ENCODE peak calls at places on chromosomes 1 and 21, in eight cellular contexts. One of them, this sample, is unnamed.

GRCh38 chr1:22808846-22809501 is 98.3 kb downstream of the EPHB2 start:
- DNase-seq in body of pancreas: no peak
- DNase-seq in colonic mucosa: peak; percentile 42
- DNase-seq in heart right ventricle: peak; percentile 22
- DNase-seq in suprapubic skin: no peak
- DNase-seq in pancreas: no peak
- DNase-seq in MM.1S: no peak
- DNase-seq in neural progenitor cell: no peak
- DNase-seq in this sample: peak; percentile 42

GRCh38 chr1:19432943-19433609 is 52.3 kb downstream of the CAPZB start:
- DNase-seq in body of pancreas: no peak
- DNase-seq in colonic mucosa: no peak
- DNase-seq in heart right ventricle: no peak
- DNase-seq in suprapubic skin: no peak
- DNase-seq in pancreas: no peak
- DNase-seq in MM.1S: no peak
- DNase-seq in neural progenitor cell: no peak
- DNase-seq in this sample: no peak

GRCh38 chr1:165595561-165595960 is 35.5 kb upstream of the MGST3 start:
- DNase-seq in body of pancreas: no peak
- DNase-seq in colonic mucosa: no peak
- DNase-seq in heart right ventricle: no peak
- DNase-seq in suprapubic skin: no peak
- DNase-seq in pancreas: no peak
- DNase-seq in MM.1S: no peak
- DNase-seq in neural progenitor cell: no peak
- DNase-seq in this sample: no peak

GRCh38 chr1:157852476-157852875 is 10.9 kb upstream of the CD5L start:
- DNase-seq in body of pancreas: no peak
- DNase-seq in colonic mucosa: no peak
- DNase-seq in heart right ventricle: no peak
- DNase-seq in suprapubic skin: no peak
- DNase-seq in pancreas: no peak
- DNase-seq in MM.1S: no peak
- DNase-seq in neural progenitor cell: no peak
- DNase-seq in this sample: no peak

GRCh38 chr1:8572106-8572505 is 245.3 kb downstream of the RERE start:
- DNase-seq in body of pancreas: no peak
- DNase-seq in colonic mucosa: no peak
- DNase-seq in heart right ventricle: no peak
- DNase-seq in suprapubic skin: no peak
- DNase-seq in pancreas: no peak
- DNase-seq in MM.1S: no peak
- DNase-seq in neural progenitor cell: no peak
- DNase-seq in this sample: no peak

GRCh38 chr1:109357673-109358072 is 40.0 kb downstream of the SORT1 start:
- DNase-seq in body of pancreas: no peak
- DNase-seq in colonic mucosa: no peak
- DNase-seq in heart right ventricle: no peak
- DNase-seq in suprapubic skin: no peak
- DNase-seq in pancreas: no peak
- DNase-seq in MM.1S: no peak
- DNase-seq in neural progenitor cell: no peak
- DNase-seq in this sample: no peak

GRCh38 chr1:229478852-229479251 is 29.3 kb downstream of the NUP133 start:
- DNase-seq in body of pancreas: no peak
- DNase-seq in colonic mucosa: no peak
- DNase-seq in heart right ventricle: no peak
- DNase-seq in suprapubic skin: no peak
- DNase-seq in pancreas: no peak
- DNase-seq in MM.1S: peak; percentile 36
- DNase-seq in neural progenitor cell: no peak
- DNase-seq in this sample: no peak

GRCh38 chr1:96707023-96707422 is 14.6 kb upstream of the PTBP2 start:
- DNase-seq in body of pancreas: no peak
- DNase-seq in colonic mucosa: no peak
- DNase-seq in heart right ventricle: no peak
- DNase-seq in suprapubic skin: no peak
- DNase-seq in pancreas: no peak
- DNase-seq in MM.1S: no peak
- DNase-seq in neural progenitor cell: no peak
- DNase-seq in this sample: no peak

GRCh38 chr1:197598935-197599334 is 176.3 kb downstream of the DENND1B start:
- DNase-seq in body of pancreas: no peak
- DNase-seq in colonic mucosa: no peak
- DNase-seq in heart right ventricle: no peak
- DNase-seq in suprapubic skin: no peak
- DNase-seq in pancreas: no peak
- DNase-seq in MM.1S: no peak
- DNase-seq in neural progenitor cell: no peak
- DNase-seq in this sample: no peak

GRCh38 chr1:3495776-3496745 is 41.6 kb downstream of the ARHGEF16 start:
- DNase-seq in body of pancreas: no peak
- DNase-seq in colonic mucosa: no peak
- DNase-seq in heart right ventricle: no peak
- DNase-seq in suprapubic skin: no peak
- DNase-seq in pancreas: no peak
- DNase-seq in MM.1S: no peak
- DNase-seq in neural progenitor cell: no peak
- DNase-seq in this sample: no peak

GRCh38 chr1:59076612-59077011 is 220.3 kb upstream of the FGGY start:
- DNase-seq in body of pancreas: no peak
- DNase-seq in colonic mucosa: no peak
- DNase-seq in heart right ventricle: no peak
- DNase-seq in suprapubic skin: no peak
- DNase-seq in pancreas: no peak
- DNase-seq in MM.1S: no peak
- DNase-seq in neural progenitor cell: no peak
- DNase-seq in this sample: no peak

GRCh38 chr1:77642941-77643340 is 39.5 kb downstream of the ZZZ3 start:
- DNase-seq in body of pancreas: no peak
- DNase-seq in colonic mucosa: no peak
- DNase-seq in heart right ventricle: no peak
- DNase-seq in suprapubic skin: no peak
- DNase-seq in pancreas: no peak
- DNase-seq in MM.1S: no peak
- DNase-seq in neural progenitor cell: no peak
- DNase-seq in this sample: no peak

GRCh38 chr1:226425431-226426031 is 17.6 kb upstream of the PARP1 start:
- DNase-seq in body of pancreas: no peak
- DNase-seq in colonic mucosa: no peak
- DNase-seq in heart right ventricle: no peak
- DNase-seq in suprapubic skin: no peak
- DNase-seq in pancreas: no peak
- DNase-seq in MM.1S: no peak
- DNase-seq in neural progenitor cell: no peak
- DNase-seq in this sample: no peak

GRCh38 chr1:192462630-192463029 is 112.9 kb upstream of the RGS1 start:
- DNase-seq in body of pancreas: no peak
- DNase-seq in colonic mucosa: no peak
- DNase-seq in heart right ventricle: no peak
- DNase-seq in suprapubic skin: no peak
- DNase-seq in pancreas: no peak
- DNase-seq in MM.1S: no peak
- DNase-seq in neural progenitor cell: no peak
- DNase-seq in this sample: no peak

GRCh38 chr1:119674835-119675289 is 26.8 kb upstream of the ZNF697 start:
- DNase-seq in body of pancreas: peak; percentile 31
- DNase-seq in colonic mucosa: peak; percentile 52
- DNase-seq in heart right ventricle: no peak
- DNase-seq in suprapubic skin: peak; percentile 72
- DNase-seq in pancreas: peak; percentile 79
- DNase-seq in MM.1S: no peak
- DNase-seq in neural progenitor cell: no peak
- DNase-seq in this sample: no peak

GRCh38 chr1:107153033-107153432 is 12.2 kb downstream of the NTNG1 start:
- DNase-seq in body of pancreas: no peak
- DNase-seq in colonic mucosa: no peak
- DNase-seq in heart right ventricle: no peak
- DNase-seq in suprapubic skin: no peak
- DNase-seq in pancreas: no peak
- DNase-seq in MM.1S: peak; percentile 63
- DNase-seq in neural progenitor cell: no peak
- DNase-seq in this sample: no peak

GRCh38 chr1:54475357-54476230 is 69.4 kb upstream of the SSBP3 start:
- DNase-seq in body of pancreas: no peak
- DNase-seq in colonic mucosa: no peak
- DNase-seq in heart right ventricle: no peak
- DNase-seq in suprapubic skin: no peak
- DNase-seq in pancreas: no peak
- DNase-seq in MM.1S: no peak
- DNase-seq in neural progenitor cell: peak; percentile 56
- DNase-seq in this sample: no peak
- H3K27ac ChIP-seq in body of pancreas: no peak overlapping the region
- H3K27ac ChIP-seq in colonic mucosa: no peak overlapping the region
- H3K27ac ChIP-seq in heart right ventricle: no peak overlapping the region
- H3K27ac ChIP-seq in suprapubic skin: no peak overlapping the region
- H3K27ac ChIP-seq in pancreas: no peak overlapping the region
- H3K27ac ChIP-seq in MM.1S: no peak overlapping the region
- H3K27ac ChIP-seq in neural progenitor cell: peak overlapping the region; percentile 58
- H3K27ac ChIP-seq in this sample: no peak overlapping the region

DNA sequence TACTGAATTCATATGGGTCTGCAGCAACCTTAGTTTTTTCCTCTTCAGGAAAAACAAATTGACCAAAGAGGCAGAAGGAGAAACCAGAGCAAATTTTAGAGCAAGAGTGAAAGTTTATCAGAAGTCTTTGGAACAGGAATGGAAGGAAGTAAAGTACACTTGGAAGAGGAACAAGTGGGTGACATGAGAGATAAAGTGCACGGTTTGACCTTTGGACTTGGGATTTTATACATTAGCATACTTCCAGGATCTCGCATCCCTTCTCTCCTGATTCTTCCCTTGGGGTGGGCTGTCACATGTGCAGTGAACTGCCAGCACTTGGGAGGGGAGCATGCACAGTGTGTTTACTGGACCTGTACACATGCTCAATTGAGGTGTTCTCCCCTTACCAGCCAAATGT is 754.8 kb upstream of the ADAMTS5 start:
- DNase-seq in body of pancreas: no peak
- DNase-seq in colonic mucosa: no peak
- DNase-seq in heart right ventricle: no peak
- DNase-seq in suprapubic skin: no peak
- DNase-seq in pancreas: no peak
- DNase-seq in MM.1S: no peak
- DNase-seq in neural progenitor cell: no peak
- DNase-seq in this sample: no peak
- H3K9me3 ChIP-seq in body of pancreas: no peaks in the 10 kb centered on the region
- H3K9me3 ChIP-seq in colonic mucosa: no peaks in the 10 kb centered on the region
- H3K9me3 ChIP-seq in heart right ventricle: no peaks in the 10 kb centered on the region
- H3K9me3 ChIP-seq in suprapubic skin: no peaks in the 10 kb centered on the region
- H3K9me3 ChIP-seq in pancreas: no peaks in the 10 kb centered on the region
- H3K9me3 ChIP-seq in MM.1S: no peaks in the 10 kb centered on the region
- H3K9me3 ChIP-seq in neural progenitor cell: no peaks in the 10 kb centered on the region
- H3K9me3 ChIP-seq in this sample: no peaks in the 10 kb centered on the region

DNA sequence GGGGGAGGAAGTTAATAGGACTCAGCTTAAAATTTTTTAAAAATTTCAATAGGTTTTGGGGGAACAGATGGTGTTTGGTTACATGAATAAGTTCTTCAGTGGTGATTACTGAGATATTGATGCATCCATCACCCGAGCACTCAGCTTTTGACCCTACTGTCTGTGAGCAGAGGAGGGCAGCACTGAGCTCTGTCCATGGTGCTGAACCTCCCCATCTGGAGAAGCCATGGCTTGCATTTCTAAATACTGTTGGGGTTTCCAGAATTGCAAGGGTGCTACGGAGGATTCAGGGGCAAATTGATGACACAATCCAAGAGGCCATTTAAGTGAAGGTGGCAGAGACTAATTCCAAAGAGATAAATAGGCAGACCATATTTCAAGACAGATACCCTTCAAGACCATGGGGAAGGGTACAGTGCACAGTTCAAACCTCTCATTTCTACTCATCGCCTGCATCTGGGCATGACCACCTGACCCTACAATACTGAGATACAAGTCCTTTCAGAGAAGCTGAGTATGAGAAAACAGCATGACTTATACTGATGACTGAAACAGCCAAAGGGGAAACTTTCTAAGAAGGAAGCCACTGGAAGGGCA is 17.2 kb downstream of the SYT2 start:
- DNase-seq in body of pancreas: peak; percentile 66
- DNase-seq in colonic mucosa: peak; percentile 65
- DNase-seq in heart right ventricle: peak; percentile 68
- DNase-seq in suprapubic skin: no peak
- DNase-seq in pancreas: peak; percentile 63
- DNase-seq in MM.1S: peak; percentile 87
- DNase-seq in neural progenitor cell: peak; percentile 93
- DNase-seq in this sample: peak; percentile 62
- H3K27me3 ChIP-seq in body of pancreas: no peaks in the 10 kb centered on the region
- H3K27me3 ChIP-seq in colonic mucosa: no peaks in the 10 kb centered on the region
- H3K27me3 ChIP-seq in heart right ventricle: no peaks in the 10 kb centered on the region
- H3K27me3 ChIP-seq in suprapubic skin: peaks cover 78% of the 10 kb centered on the region
- H3K27me3 ChIP-seq in pancreas: no peaks in the 10 kb centered on the region
- H3K27me3 ChIP-seq in MM.1S: peaks cover 74% of the 10 kb centered on the region
- H3K27me3 ChIP-seq in neural progenitor cell: peaks cover 33% of the 10 kb centered on the region
- H3K27me3 ChIP-seq in this sample: peaks cover 48% of the 10 kb centered on the region

DNA sequence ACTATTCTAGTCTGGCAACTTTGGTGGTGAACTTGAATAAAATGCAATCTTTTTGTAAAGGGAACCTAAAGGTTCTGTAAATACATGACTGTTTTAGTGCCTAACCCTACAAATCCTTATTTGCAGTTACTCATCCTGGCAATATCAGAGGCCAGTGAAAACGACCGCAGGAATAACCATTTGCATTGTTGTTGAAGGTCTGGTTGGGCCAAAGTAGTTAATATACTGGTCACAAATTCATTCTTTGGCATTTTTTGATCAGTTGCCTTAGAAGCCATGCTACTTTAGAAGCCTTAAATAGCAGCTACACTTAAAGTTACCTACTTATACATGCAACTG is 93.7 kb downstream of the AHCTF1 start:
- DNase-seq in body of pancreas: no peak
- DNase-seq in colonic mucosa: no peak
- DNase-seq in heart right ventricle: no peak
- DNase-seq in suprapubic skin: no peak
- DNase-seq in pancreas: no peak
- DNase-seq in MM.1S: no peak
- DNase-seq in neural progenitor cell: no peak
- DNase-seq in this sample: no peak
- H3K27ac ChIP-seq in body of pancreas: no peak overlapping the region
- H3K27ac ChIP-seq in colonic mucosa: no peak overlapping the region
- H3K27ac ChIP-seq in heart right ventricle: no peak overlapping the region
- H3K27ac ChIP-seq in suprapubic skin: no peak overlapping the region
- H3K27ac ChIP-seq in pancreas: no peak overlapping the region
- H3K27ac ChIP-seq in MM.1S: no peak overlapping the region
- H3K27ac ChIP-seq in neural progenitor cell: no peak overlapping the region
- H3K27ac ChIP-seq in this sample: no peak overlapping the region

This sample was measured in tibial artery.